ENCODE peak calls at places on chromosomes 12 and 14, in nine cellular contexts. G is heart left ventricle, F is HepG2, N is A549, B is gastrocnemius medialis, J is HCT116, L is body of pancreas, K is upper lobe of left lung, X is GM12878. W is an unnamed sample.

GRCh38 chr12:89326260-89327040 is 25.9 kb downstream of the DUSP6 start:
- ATAC-seq in G (no peak), F (peak), N (no peak), B (no peak), J (no peak), L (peak), K (no peak), X (no peak), W (no peak)

GRCh38 chr12:95859344-95859816 is 628 bp downstream of the SNRPF start:
- ATAC-seq in G (no peak), F (peak), N (peak), B (peak), J (peak), L (no peak), K (peak), X (peak), W (no peak)

GRCh38 chr14:76918751-76919421 is 92.7 kb downstream of the LRRC74A start:
- ATAC-seq in G (peak), F (peak), N (peak), B (peak), J (peak), L (peak), K (peak), X (peak), W (peak)

GRCh38 chr14:33679461-33680225 is 271.2 kb downstream of the EGLN3 start:
- ATAC-seq in G (no peak), F (no peak), N (no peak), B (no peak), J (no peak), L (peak), K (no peak), X (no peak), W (no peak)

GRCh38 chr12:2854669-2855453 is 2.0 kb downstream of the TEX52 start:
- ATAC-seq in G (no peak), F (no peak), N (no peak), B (no peak), J (no peak), L (peak), K (no peak), X (no peak), W (no peak)

GRCh38 chr12:95551913-95552516 is 739 bp upstream of the USP44 start:
- ATAC-seq in G (no peak), F (no peak), N (no peak), B (no peak), J (no peak), L (no peak), K (no peak), X (no peak), W (no peak)

GRCh38 chr12:82817368-82817767 is 130.7 kb downstream of the TMTC2 start:
- ATAC-seq in G (no peak), F (no peak), N (no peak), B (no peak), J (no peak), L (no peak), K (no peak), X (no peak), W (no peak)

GRCh38 chr12:132661972-132662371 is 25.2 kb downstream of the POLE start:
- ATAC-seq in G (no peak), F (no peak), N (no peak), B (no peak), J (no peak), L (no peak), K (no peak), X (no peak), W (no peak)

GRCh38 chr12:8779281-8779680 is 43.1 kb upstream of the A2ML1 start:
- ATAC-seq in G (no peak), F (no peak), N (no peak), B (no peak), J (no peak), L (no peak), K (no peak), X (no peak), W (no peak)

GRCh38 chr12:3838065-3838464 is 35.1 kb downstream of the PARP11 start:
- ATAC-seq in G (no peak), F (no peak), N (no peak), B (no peak), J (no peak), L (no peak), K (no peak), X (peak), W (no peak)

GRCh38 chr12:51392556-51393237 is 1.5 kb upstream of the GALNT6 start:
- ATAC-seq in G (no peak), F (peak), N (no peak), B (no peak), J (peak), L (no peak), K (peak), X (peak), W (no peak)

GRCh38 chr12:128791395-128792322 is 32.1 kb downstream of the SLC15A4 start:
- ATAC-seq in G (no peak), F (no peak), N (no peak), B (no peak), J (no peak), L (no peak), K (no peak), X (peak), W (no peak)

GRCh38 chr14:81655423-81656314 is 122.0 kb upstream of the SEL1L start:
- ATAC-seq in G (peak), F (peak), N (peak), B (no peak), J (no peak), L (peak), K (peak), X (peak), W (no peak)

GRCh38 chr14:66114071-66114470 is 372.1 kb upstream of the CCDC196 start:
- ATAC-seq in G (no peak), F (no peak), N (no peak), B (no peak), J (no peak), L (no peak), K (no peak), X (no peak), W (no peak)

GRCh38 chr14:103724116-103724515 is 8.5 kb downstream of the ZFYVE21 start:
- ATAC-seq in G (peak), F (no peak), N (no peak), B (no peak), J (no peak), L (peak), K (peak), X (no peak), W (peak)

GRCh38 chr14:69247691-69248440 is 12.1 kb upstream of the GALNT16 start:
- ATAC-seq in G (peak), F (no peak), N (peak), B (peak), J (no peak), L (peak), K (peak), X (no peak), W (peak)

GRCh38 chr12:10205251-10205807 is 7.3 kb upstream of the GABARAPL1 start:
- ATAC-seq in G (no peak), F (no peak), N (peak), B (no peak), J (peak), L (no peak), K (no peak), X (no peak), W (no peak)

GRCh38 chr14:81208489-81208888 is 12.3 kb downstream of the GTF2A1 start:
- ATAC-seq in G (peak), F (no peak), N (no peak), B (no peak), J (no peak), L (peak), K (peak), X (no peak), W (no peak)

GRCh38 chr12:120960657-120961056 is 17.7 kb upstream of the HNF1A start:
- ATAC-seq in G (no peak), F (peak), N (no peak), B (no peak), J (no peak), L (no peak), K (no peak), X (peak), W (no peak)

GRCh38 chr12:62817556-62818271 is 117.2 kb downstream of the PPM1H start:
- ATAC-seq in G (peak), F (no peak), N (no peak), B (no peak), J (no peak), L (no peak), K (no peak), X (no peak), W (no peak)

GRCh38 chr12:40104461-40105264 is 1.2 kb downstream of the SLC2A13 start:
- ATAC-seq in G (no peak), F (no peak), N (peak), B (no peak), J (no peak), L (peak), K (no peak), X (no peak), W (no peak)

GRCh38 chr12:5395443-5396401 is 36.2 kb upstream of the NTF3 start:
- ATAC-seq in G (no peak), F (no peak), N (no peak), B (no peak), J (no peak), L (no peak), K (no peak), X (no peak), W (no peak)

GRCh38 chr12:67892289-67892688 is 97.0 kb upstream of the IFNG-AS1 start:
- ATAC-seq in G (no peak), F (no peak), N (no peak), B (no peak), J (no peak), L (no peak), K (no peak), X (no peak), W (no peak)

GRCh38 chr12:356276-356988 is 32.7 kb downstream of the KDM5A start:
- ATAC-seq in G (no peak), F (no peak), N (no peak), B (no peak), J (no peak), L (no peak), K (no peak), X (no peak), W (no peak)

GRCh38 chr14:73795466-73795865 is 56.2 kb upstream of the PTGR2 start:
- ATAC-seq in G (no peak), F (no peak), N (no peak), B (no peak), J (no peak), L (no peak), K (no peak), X (no peak), W (peak)

GRCh38 chr12:75378354-75378753 is 12.5 kb upstream of the GLIPR1L2 start:
- ATAC-seq in G (no peak), F (no peak), N (no peak), B (no peak), J (no peak), L (no peak), K (no peak), X (no peak), W (peak)

GRCh38 chr12:108826807-108827721 is 30.3 kb downstream of the SSH1 start:
- ATAC-seq in G (peak), F (no peak), N (no peak), B (peak), J (no peak), L (peak), K (peak), X (peak), W (peak)

GRCh38 chr14:74860899-74861733 is 14.8 kb downstream of the PROX2 start:
- ATAC-seq in G (peak), F (peak), N (peak), B (no peak), J (peak), L (peak), K (peak), X (peak), W (peak)

GRCh38 chr14:65239897-65240296 is 137.6 kb upstream of the MAX start:
- ATAC-seq in G (no peak), F (no peak), N (no peak), B (no peak), J (no peak), L (no peak), K (no peak), X (no peak), W (no peak)

GRCh38 chr12:14564336-14564959 is 3.2 kb downstream of the PLBD1 start:
- ATAC-seq in G (no peak), F (no peak), N (no peak), B (no peak), J (no peak), L (no peak), K (no peak), X (no peak), W (no peak)

GRCh38 chr12:4817813-4818212 is 91.9 kb upstream of the KCNA1 start:
- ATAC-seq in G (peak), F (no peak), N (no peak), B (no peak), J (no peak), L (no peak), K (no peak), X (no peak), W (no peak)

GRCh38 chr14:57389646-57390036 is 745 bp upstream of the NAA30 start:
- ATAC-seq in G (no peak), F (peak), N (no peak), B (no peak), J (peak), L (peak), K (no peak), X (no peak), W (no peak)

GRCh38 chr12:83690465-83690864 is 1003.8 kb downstream of the TMTC2 start:
- ATAC-seq in G (no peak), F (no peak), N (no peak), B (no peak), J (no peak), L (no peak), K (peak), X (no peak), W (no peak)

GRCh38 chr12:108399514-108399913 is 60.4 kb upstream of the CMKLR1 start:
- ATAC-seq in G (no peak), F (no peak), N (no peak), B (peak), J (no peak), L (no peak), K (no peak), X (no peak), W (peak)

GRCh38 chr12:60266381-60266852 is 670.6 kb downstream of the SLC16A7 start:
- ATAC-seq in G (no peak), F (peak), N (peak), B (no peak), J (peak), L (peak), K (no peak), X (no peak), W (no peak)

GRCh38 chr12:27335364-27336145 is 2.9 kb downstream of the BMAL2 start:
- ATAC-seq in G (no peak), F (no peak), N (no peak), B (no peak), J (no peak), L (no peak), K (no peak), X (no peak), W (no peak)

DNA sequence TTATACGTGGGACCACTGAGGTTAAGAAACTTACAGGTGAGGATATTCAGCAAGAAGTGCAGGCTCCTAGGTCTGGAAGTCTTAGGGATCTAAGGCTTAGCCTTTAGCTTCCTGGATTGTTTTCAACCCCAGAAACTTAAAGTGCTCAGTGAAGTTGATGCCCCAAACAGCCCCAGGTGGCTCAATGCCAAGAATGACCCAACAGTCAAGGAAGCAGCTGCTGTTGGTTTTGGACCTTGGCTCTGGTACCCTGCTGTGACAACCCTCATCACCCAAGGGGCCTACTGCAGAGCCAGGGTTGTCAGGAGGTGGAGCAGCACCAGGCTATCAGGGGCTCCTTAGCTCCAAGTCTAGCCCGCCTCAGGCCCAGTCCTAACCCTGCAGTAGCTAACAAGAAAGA is 36.8 kb downstream of the VDR start:
- ATAC-seq in G (no peak), F (no peak), N (no peak), B (no peak), J (no peak), L (no peak), K (no peak), X (peak), W (no peak)
- TF ChIP-seq POLR2A in G (no peak), F (no peak), N (no peak), B (no peak), J (no peak), L (no peak), K (no peak), X (no peak), W (no peak)

GRCh38 chr12:110310754-110311153 is 29.7 kb downstream of the ATP2A2 start:
- ATAC-seq in G (no peak), F (no peak), N (no peak), B (no peak), J (no peak), L (no peak), K (no peak), X (no peak), W (no peak)

GRCh38 chr12:110314308-110314707 is 33.3 kb downstream of the ATP2A2 start:
- ATAC-seq in G (no peak), F (no peak), N (peak), B (peak), J (no peak), L (no peak), K (no peak), X (peak), W (no peak)

GRCh38 chr12:110311903-110312302 is 30.9 kb downstream of the ATP2A2 start:
- ATAC-seq in G (no peak), F (no peak), N (no peak), B (no peak), J (no peak), L (no peak), K (no peak), X (no peak), W (no peak)

GRCh38 chr12:110316861-110317260 is 35.8 kb downstream of the ATP2A2 start:
- ATAC-seq in G (peak), F (no peak), N (peak), B (peak), J (no peak), L (no peak), K (peak), X (peak), W (peak)

GRCh38 chr12:110312581-110313360 is 31.7 kb downstream of the ATP2A2 start:
- ATAC-seq in G (no peak), F (peak), N (peak), B (peak), J (no peak), L (no peak), K (peak), X (no peak), W (peak)
- H3K4me3 ChIP-seq in G (no peak), F (no peak), N (no peak), B (no peak), J (no peak), L (no peak), K (no peak), X (no peak), W (no peak)

GRCh38 chr12:50111417-50111692 is 681 bp upstream of the COX14 start:
- ATAC-seq in G (peak), F (peak), N (no peak), B (peak), J (no peak), L (no peak), K (peak), X (peak), W (no peak)

GRCh38 chr12:50110127-50110761 is 1.8 kb upstream of the COX14 start:
- ATAC-seq in G (peak), F (peak), N (no peak), B (peak), J (no peak), L (no peak), K (no peak), X (peak), W (no peak)

GRCh38 chr12:50111693-50112455 is at the start of gene COX14:
- ATAC-seq in G (peak), F (peak), N (peak), B (peak), J (peak), L (peak), K (peak), X (peak), W (peak)

GRCh38 chr12:50112456-50113218 is 601 bp downstream of the COX14 start:
- ATAC-seq in G (peak), F (peak), N (peak), B (peak), J (peak), L (peak), K (peak), X (peak), W (no peak)

GRCh38 chr12:50110762-50111416 is 1.1 kb upstream of the COX14 start:
- ATAC-seq in G (peak), F (peak), N (peak), B (peak), J (no peak), L (no peak), K (no peak), X (peak), W (peak)
- TF ChIP-seq POLR2A in G (no peak), F (no peak), N (no peak), B (peak), J (no peak), L (no peak), K (no peak), X (no peak), W (no peak)

DNA sequence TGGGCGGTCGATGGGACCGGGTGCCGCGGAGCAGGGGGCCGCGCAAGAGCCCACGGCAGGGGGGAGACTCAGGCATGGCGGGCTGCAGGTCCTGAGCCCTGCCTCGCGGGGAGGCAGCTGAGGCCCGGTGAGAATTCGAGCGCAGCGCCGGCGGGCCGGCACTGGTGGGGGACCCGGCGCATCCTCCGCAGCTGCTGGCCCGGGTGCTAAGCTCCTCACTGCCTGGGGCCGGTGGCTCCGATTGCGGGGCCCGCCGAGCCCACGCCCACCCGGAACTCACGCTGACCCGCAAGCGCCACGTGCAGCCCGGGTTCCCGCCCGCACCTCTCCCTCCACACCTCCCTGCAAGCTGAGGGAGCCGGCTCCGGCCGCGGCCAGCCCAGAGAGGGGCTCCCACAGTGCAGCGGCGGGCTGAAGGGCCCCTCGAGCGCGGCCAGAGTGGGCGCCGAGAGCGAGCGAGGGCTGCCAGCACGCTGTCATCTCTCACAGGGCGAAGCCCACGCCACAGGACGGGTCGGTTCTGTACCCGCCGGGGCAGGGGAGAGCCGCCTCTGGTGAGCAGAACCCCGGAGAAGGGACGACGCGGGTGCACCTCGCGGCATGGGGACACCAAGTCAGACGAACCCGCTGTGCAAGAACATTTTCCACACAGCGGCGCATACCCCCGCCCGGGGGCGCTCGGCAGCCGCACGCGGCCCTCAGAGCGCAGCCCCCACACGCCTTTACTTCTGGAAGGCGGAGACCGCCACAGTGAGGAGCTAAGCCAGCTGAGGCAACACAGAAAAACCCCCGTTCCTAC is 1.2 kb upstream of the SIVA1 start:
- ATAC-seq in G (no peak), F (no peak), N (no peak), B (no peak), J (no peak), L (no peak), K (no peak), X (no peak), W (no peak)
- H3K4me3 ChIP-seq in G (no peak), F (peak), N (peak), B (peak), J (peak), L (no peak), K (peak), X (peak), W (peak)

DNA sequence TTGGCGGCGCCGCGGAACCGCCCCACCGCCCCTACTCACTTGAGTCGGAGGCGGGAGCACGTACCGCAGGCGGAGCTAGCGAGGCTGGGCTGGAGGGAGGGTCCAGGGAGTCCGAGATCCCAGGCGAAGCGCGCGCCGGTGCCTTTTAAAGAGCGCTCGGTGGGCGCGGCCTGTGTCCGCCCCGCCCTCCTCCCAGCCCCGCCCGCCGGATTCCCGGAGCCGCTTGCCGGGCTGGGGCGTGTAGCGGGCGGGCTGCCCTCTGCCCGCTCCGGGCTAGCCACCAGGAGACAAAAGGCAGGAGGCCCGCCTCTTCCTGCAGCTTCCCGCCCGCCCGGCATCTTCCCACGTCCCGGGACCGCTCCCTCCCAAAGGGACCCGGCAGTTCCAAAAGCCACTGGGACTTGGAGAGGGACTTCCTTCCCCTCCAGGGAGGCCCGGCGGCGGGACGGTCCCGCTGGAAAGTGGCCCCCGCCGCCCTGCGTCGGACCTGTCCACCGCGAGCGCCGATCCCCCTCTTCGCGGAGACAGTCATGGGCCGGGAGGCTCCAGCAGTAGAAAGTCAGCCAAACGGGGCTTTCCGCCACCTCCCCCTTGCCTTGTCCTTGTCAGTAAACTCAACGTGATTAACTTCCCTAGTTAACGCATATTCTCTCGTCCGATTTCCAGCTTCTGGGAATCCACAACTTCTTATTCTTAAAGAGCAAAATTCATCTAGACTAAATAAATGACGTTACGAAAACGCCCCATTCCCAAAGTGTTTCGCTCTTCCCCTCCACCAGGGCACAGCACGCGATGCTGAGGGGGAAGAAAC is at the start of gene CSRP2:
- ATAC-seq in G (peak), F (peak), N (peak), B (peak), J (peak), L (peak), K (peak), X (peak), W (peak)
- TF ChIP-seq POLR2A in G (no peak), F (peak), N (peak), B (peak), J (peak), L (peak), K (no peak), X (peak), W (peak)